ENCODE peak calls at places on chromosomes 1 and 21, in five cellular contexts. M, Z, L, U and A are unnamed samples.

GRCh38 chr1:228274452-228275153 is 66.8 kb downstream of the OBSCN start:
- DNase-seq in M (no peak), Z (peak), L (no peak), U (no peak), A (no peak)

GRCh38 chr1:24929091-24929875 is 793 bp downstream of the RUNX3 start:
- DNase-seq in M (no peak), Z (peak), L (peak), U (no peak), A (no peak)

GRCh38 chr1:65497276-65497830 is 76.9 kb downstream of the LEPR start:
- DNase-seq in M (peak), Z (no peak), L (no peak), U (no peak), A (peak)

GRCh38 chr1:10724052-10724494 is 72.4 kb downstream of the CASZ1 start:
- DNase-seq in M (no peak), Z (no peak), L (no peak), U (no peak), A (peak)

GRCh38 chr1:13828454-13829151 is 128.6 kb downstream of the PRDM2 start:
- DNase-seq in M (no peak), Z (peak), L (no peak), U (no peak), A (no peak)

GRCh38 chr1:109527098-109527811 is 12.4 kb upstream of the GPR61 start:
- DNase-seq in M (no peak), Z (no peak), L (no peak), U (no peak), A (no peak)

GRCh38 chr1:97820470-97821188 is 100.2 kb downstream of the DPYD start:
- DNase-seq in M (peak), Z (no peak), L (no peak), U (peak), A (peak)

GRCh38 chr1:8854270-8854669 is 24.2 kb downstream of the ENO1 start:
- DNase-seq in M (no peak), Z (no peak), L (no peak), U (no peak), A (no peak)

GRCh38 chr1:15244813-15245212 is 2.2 kb upstream of the FHAD1 start:
- DNase-seq in M (no peak), Z (no peak), L (no peak), U (no peak), A (no peak)

GRCh38 chr21:39647476-39647875 is 34.7 kb downstream of the B3GALT5 start:
- DNase-seq in M (peak), Z (no peak), L (no peak), U (no peak), A (peak)

GRCh38 chr1:160672118-160672517 is 25.3 kb upstream of the SLAMF1 start:
- DNase-seq in M (no peak), Z (no peak), L (no peak), U (no peak), A (no peak)

GRCh38 chr1:66576645-66577044 is 42.7 kb downstream of the SGIP1 start:
- DNase-seq in M (peak), Z (no peak), L (no peak), U (no peak), A (peak)

GRCh38 chr1:31932491-31933316 is 5.5 kb downstream of the PTP4A2 start:
- DNase-seq in M (no peak), Z (no peak), L (no peak), U (no peak), A (peak)

GRCh38 chr1:230005040-230005439 is 62.0 kb upstream of the GALNT2 start:
- DNase-seq in M (no peak), Z (no peak), L (no peak), U (no peak), A (no peak)

GRCh38 chr1:21349693-21350092 is 59.4 kb upstream of the ECE1 start:
- DNase-seq in M (no peak), Z (no peak), L (no peak), U (no peak), A (no peak)

GRCh38 chr1:98316286-98316685 is 345.2 kb upstream of the SNX7 start:
- DNase-seq in M (peak), Z (no peak), L (no peak), U (no peak), A (peak)

GRCh38 chr1:232594018-232594502 is 35.9 kb downstream of the SIPA1L2 start:
- DNase-seq in M (peak), Z (no peak), L (no peak), U (peak), A (peak)

GRCh38 chr1:217004776-217005436 is 281.7 kb upstream of the ESRRG start:
- DNase-seq in M (no peak), Z (no peak), L (no peak), U (no peak), A (no peak)

GRCh38 chr1:151972533-151973270 is 21.0 kb downstream of the S100A10 start:
- DNase-seq in M (peak), Z (peak), L (no peak), U (peak), A (peak)

GRCh38 chr1:6989506-6990159 is 204.4 kb downstream of the CAMTA1 start:
- DNase-seq in M (no peak), Z (no peak), L (peak), U (no peak), A (no peak)
- H4K91ac ChIP-seq in M (no peak), Z (no peak), L (no peak), U (no peak), A (no peak)

DNA sequence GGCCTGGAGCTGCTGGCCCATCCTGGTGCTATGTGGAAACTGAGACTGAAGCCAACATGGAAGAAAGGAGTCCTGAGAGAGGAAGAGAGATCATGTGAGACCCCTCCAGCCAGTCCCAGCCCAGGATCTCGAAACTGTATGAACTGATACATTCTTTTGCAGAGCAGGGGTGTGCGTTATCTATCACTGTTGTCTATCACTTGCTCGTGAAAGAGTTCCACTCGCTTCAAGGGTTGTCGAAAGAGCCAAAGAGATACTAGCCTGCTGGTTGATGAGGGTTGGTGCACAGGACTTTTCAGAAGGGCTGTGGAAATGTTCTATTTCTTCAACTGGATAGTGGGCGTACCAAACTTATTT is 125.7 kb downstream of the PLPP3 start:
- DNase-seq in M (no peak), Z (no peak), L (no peak), U (no peak), A (no peak)
- H2AK5ac ChIP-seq in M (no peak), Z (no peak), L (no peak), U (no peak), A (no peak)

GRCh38 chr1:17053685-17054410 is at the start of gene SDHB:
- DNase-seq in M (peak), Z (peak), L (peak), U (peak), A (peak)
- H4K91ac ChIP-seq in M (peak), Z (no peak), L (no peak), U (peak), A (peak)

GRCh38 chr1:1329304-1330210 is 1.5 kb upstream of the TAS1R3 start:
- DNase-seq in M (no peak), Z (no peak), L (no peak), U (no peak), A (no peak)
- H2AK5ac ChIP-seq in M (no peak), Z (no peak), L (peak), U (no peak), A (no peak)

GRCh38 chr21:18249542-18250152 is 5.0 kb downstream of the CHODL start:
- DNase-seq in M (peak), Z (no peak), L (no peak), U (no peak), A (no peak)
- H4K91ac ChIP-seq in M (no peak), Z (no peak), L (no peak), U (no peak), A (no peak)